ENCODE peak calls at places on chromosomes 5 and 9, in four cellular contexts. R is SK-N-SH, P is mammary epithelial cell, K is IMR-90. M is an unnamed sample. For H3K9me3, the result is how much of the 10 kb centered on the place peaks cover.

GRCh38 chr5:54746777-54747398 is 229.3 kb downstream of the SNX18 start:
- DNase-seq in R (no peak), P (no peak), K (no peak), M (no peak)

GRCh38 chr5:131671994-131672655 is 37.1 kb upstream of the RAPGEF6 start:
- DNase-seq in R (no peak), P (no peak), K (peak), M (no peak)

GRCh38 chr9:70261131-70261870 is 2.5 kb downstream of the SMC5 start:
- DNase-seq in R (no peak), P (peak), K (peak), M (no peak)

GRCh38 chr5:79602884-79603283 is 9.4 kb upstream of the TENT2 start:
- DNase-seq in R (no peak), P (no peak), K (no peak), M (no peak)

GRCh38 chr5:91311697-91312501 is 71.2 kb downstream of the ARRDC3 start:
- DNase-seq in R (peak), P (peak), K (peak), M (peak)

GRCh38 chr9:134618823-134619454 is 22.7 kb upstream of the COL5A1 start:
- DNase-seq in R (no peak), P (no peak), K (no peak), M (peak)

GRCh38 chr5:127080001-127080478 is 6.7 kb upstream of the C5orf63 start:
- DNase-seq in R (no peak), P (peak), K (no peak), M (no peak)

GRCh38 chr5:448766-449090 is 5.8 kb downstream of the EXOC3 start:
- DNase-seq in R (no peak), P (no peak), K (no peak), M (no peak)

GRCh38 chr9:115000217-115000639 is 69.8 kb upstream of the TNFSF8 start:
- DNase-seq in R (no peak), P (no peak), K (no peak), M (no peak)

GRCh38 chr9:105993051-105993854 is 298.9 kb downstream of the TMEM38B start:
- DNase-seq in R (no peak), P (no peak), K (no peak), M (no peak)

GRCh38 chr5:72366324-72366976 is 46.3 kb downstream of the PTCD2 start:
- DNase-seq in R (peak), P (peak), K (peak), M (peak)

GRCh38 chr5:93430673-93431192 is 150.3 kb downstream of the NR2F1-AS1 start:
- DNase-seq in R (no peak), P (no peak), K (no peak), M (no peak)

GRCh38 chr9:133967024-133967741 is 24.9 kb downstream of the VAV2 start:
- DNase-seq in R (no peak), P (peak), K (no peak), M (no peak)

GRCh38 chr9:2311920-2312319 is 296.8 kb downstream of the SMARCA2 start:
- DNase-seq in R (no peak), P (no peak), K (no peak), M (no peak)
- H3K9me3 ChIP-seq in R (under half), P (under half), K (under half), M (under half)

GRCh38 chr5:138873096-138873885 is 1.8 kb downstream of the LRRTM2 start:
- DNase-seq in R (no peak), P (peak), K (no peak), M (no peak)

GRCh38 chr5:138873886-138874200 is 1.3 kb downstream of the LRRTM2 start:
- DNase-seq in R (peak), P (no peak), K (no peak), M (no peak)

GRCh38 chr5:138876811-138877210 is 1.7 kb upstream of the LRRTM2 start:
- DNase-seq in R (no peak), P (no peak), K (no peak), M (no peak)

GRCh38 chr5:138874241-138874640 is 894 bp downstream of the LRRTM2 start:
- DNase-seq in R (peak), P (peak), K (peak), M (no peak)

GRCh38 chr5:138874771-138875628 is at the start of gene LRRTM2:
- DNase-seq in R (peak), P (peak), K (peak), M (no peak)
- H3K4me3 ChIP-seq in R (peak), P (peak), K (peak), M (no peak)

GRCh38 chr5:115169392-115170127 is at the start of gene TRIM36:
- DNase-seq in R (peak), P (peak), K (peak), M (peak)
- H3K27ac ChIP-seq in R (no peak), P (peak), K (no peak), M (peak)

GRCh38 chr5:2300421-2300820 is 417.7 kb upstream of the IRX4 start:
- DNase-seq in R (no peak), P (no peak), K (no peak), M (peak)
- H3K9me3 ChIP-seq in R (under half), P (under half), K (under half), M (under half)

M was measured in tibial artery.